ENCODE peak calls at places on chromosomes 4 and X, in six cellular contexts. N, Y, I, A, Q and E are unnamed samples. For H3K4me1, the result is how much of the 10 kb centered on the place peaks cover.

GRCh38 chr4:74320559-74321118 is 12.4 kb downstream of the EPGN start:
- DNase-seq in N (peak), Y (no peak), I (peak), A (peak), Q (peak), E (peak)

GRCh38 chrX:129613596-129613995 is 41.2 kb downstream of the APLN start:
- DNase-seq in N (no peak), Y (no peak), I (no peak), A (no peak), Q (peak), E (no peak)

GRCh38 chr4:142826503-142827241 is 19.4 kb downstream of the INPP4B start:
- DNase-seq in N (no peak), Y (no peak), I (no peak), A (no peak), Q (no peak), E (no peak)

GRCh38 chr4:37892641-37893040 is 1.8 kb downstream of the TBC1D1 start:
- DNase-seq in N (no peak), Y (no peak), I (no peak), A (no peak), Q (no peak), E (no peak)

GRCh38 chr4:187312299-187312698 is 588.6 kb upstream of the FAT1 start:
- DNase-seq in N (no peak), Y (no peak), I (no peak), A (no peak), Q (no peak), E (no peak)

GRCh38 chrX:100647739-100648138 is 3.7 kb downstream of the SRPX2 start:
- DNase-seq in N (no peak), Y (no peak), I (peak), A (no peak), Q (no peak), E (no peak)

GRCh38 chr4:52199574-52200338 is 148.7 kb downstream of the SPATA18 start:
- DNase-seq in N (no peak), Y (no peak), I (peak), A (no peak), Q (peak), E (no peak)

GRCh38 chrX:45322820-45323219 is 122.1 kb upstream of the DIPK2B start:
- DNase-seq in N (no peak), Y (no peak), I (no peak), A (no peak), Q (no peak), E (no peak)

GRCh38 chrX:153164733-153165132 is 14.4 kb upstream of the MAGEA1 start:
- DNase-seq in N (no peak), Y (no peak), I (no peak), A (no peak), Q (no peak), E (no peak)

GRCh38 chr4:102234243-102234838 is 110.9 kb downstream of the SLC39A8 start:
- DNase-seq in N (no peak), Y (no peak), I (no peak), A (no peak), Q (no peak), E (no peak)

GRCh38 chr4:893276-893994 is 38.7 kb downstream of the GAK start:
- DNase-seq in N (no peak), Y (no peak), I (no peak), A (no peak), Q (no peak), E (no peak)

GRCh38 chrX:153477039-153477438 is 6.7 kb upstream of the HAUS7 start:
- DNase-seq in N (no peak), Y (no peak), I (peak), A (no peak), Q (no peak), E (peak)

DNA sequence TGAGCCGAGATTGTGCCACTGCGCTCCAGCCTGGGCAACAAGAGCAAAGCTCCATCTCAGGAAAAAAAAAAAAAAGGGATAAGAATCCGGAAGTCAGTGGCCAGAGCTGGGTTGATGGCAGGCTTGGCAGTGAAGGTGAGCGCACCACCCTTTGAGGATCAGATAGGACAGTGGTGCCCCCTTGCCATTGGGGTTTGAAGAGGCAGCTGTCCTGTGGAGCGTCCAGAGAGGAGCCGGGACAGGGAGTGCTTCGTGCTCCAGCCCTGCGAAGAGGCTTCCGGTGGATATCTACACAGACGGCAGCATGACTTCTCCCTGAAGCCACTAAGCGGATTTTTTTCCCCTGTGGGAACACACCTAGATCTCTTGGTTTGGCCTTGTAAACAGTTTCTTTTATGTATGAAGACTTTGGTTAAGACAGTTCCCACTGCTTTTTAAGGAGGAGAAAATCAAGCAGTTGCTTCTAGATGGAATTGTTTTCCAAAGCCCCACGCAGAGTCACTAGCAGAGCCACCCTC is 6.5 kb downstream of the TBC1D14 start:
- DNase-seq in N (no peak), Y (no peak), I (no peak), A (no peak), Q (no peak), E (no peak)
- H3K4me1 ChIP-seq in N (under half), Y (under half), I (under half), A (under half), Q (under half), E (under half)

GRCh38 chr4:168636506-168637176 is 139.8 kb downstream of the PALLD start:
- DNase-seq in N (no peak), Y (no peak), I (peak), A (no peak), Q (peak), E (peak)
- H3K4me1 ChIP-seq in N (under half), Y (under half), I (half or more), A (under half), Q (half or more), E (under half)

DNA sequence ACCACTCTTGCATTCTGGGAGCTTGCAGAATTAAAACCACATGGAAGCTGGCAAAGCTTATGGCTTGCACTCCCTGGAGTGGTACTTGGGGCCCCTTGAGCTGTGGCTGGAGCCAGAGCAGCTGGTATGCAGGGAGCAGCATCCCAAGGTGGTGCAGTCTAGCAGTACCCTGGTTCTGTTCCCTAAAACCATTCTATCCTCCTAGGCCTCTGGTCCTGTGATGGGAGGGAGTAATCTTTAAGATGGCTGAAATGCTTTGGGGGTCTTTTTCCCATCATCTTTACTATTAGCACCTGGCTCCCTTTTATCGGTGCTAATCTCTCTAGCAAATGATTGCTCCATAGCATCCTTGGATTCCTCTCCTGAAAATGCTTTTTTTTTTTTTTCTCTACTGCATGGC is 56.1 kb downstream of the MAGEB17 start:
- DNase-seq in N (no peak), Y (no peak), I (no peak), A (no peak), Q (no peak), E (no peak)
- H3K4me1 ChIP-seq in N (under half), Y (under half), I (under half), A (under half), Q (under half), E (under half)

GRCh38 chrX:86061407-86061806 is 14.0 kb upstream of the CHM start:
- DNase-seq in N (no peak), Y (no peak), I (no peak), A (no peak), Q (no peak), E (no peak)
- H3K4me1 ChIP-seq in N (under half), Y (under half), I (under half), A (under half), Q (under half), E (under half)

GRCh38 chr4:48388504-48389154 is 47.3 kb downstream of the SLAIN2 start:
- DNase-seq in N (no peak), Y (no peak), I (no peak), A (no peak), Q (no peak), E (no peak)
- H3K4me1 ChIP-seq in N (under half), Y (under half), I (under half), A (under half), Q (under half), E (under half)

DNA sequence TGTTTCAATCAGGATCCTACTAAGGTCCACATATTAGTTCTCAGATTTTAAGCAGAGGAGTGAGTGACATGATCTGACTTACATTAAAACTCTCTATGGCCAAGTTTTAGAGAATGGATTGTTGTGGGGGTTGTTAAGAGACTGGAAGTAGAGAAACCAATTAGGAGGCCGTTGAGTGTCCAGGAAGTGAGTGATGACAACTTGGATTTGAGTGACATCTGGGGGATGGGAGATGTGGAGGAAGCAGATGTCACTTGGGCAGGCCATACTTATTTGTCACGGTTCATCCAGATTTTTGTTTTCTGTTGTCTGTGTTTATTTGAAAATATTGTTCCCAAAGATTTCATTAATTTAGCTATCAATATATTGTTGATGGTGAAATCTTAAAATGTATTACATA is 28.3 kb downstream of the ADD1 start:
- DNase-seq in N (no peak), Y (no peak), I (no peak), A (no peak), Q (no peak), E (no peak)
- H3K4me1 ChIP-seq in N (under half), Y (under half), I (under half), A (under half), Q (under half), E (under half)

GRCh38 chrX:78106651-78106986 is 2.6 kb downstream of the PGK1 start:
- DNase-seq in N (no peak), Y (no peak), I (no peak), A (no peak), Q (no peak), E (no peak)
- H3K4me1 ChIP-seq in N (under half), Y (under half), I (under half), A (under half), Q (under half), E (under half)

DNA sequence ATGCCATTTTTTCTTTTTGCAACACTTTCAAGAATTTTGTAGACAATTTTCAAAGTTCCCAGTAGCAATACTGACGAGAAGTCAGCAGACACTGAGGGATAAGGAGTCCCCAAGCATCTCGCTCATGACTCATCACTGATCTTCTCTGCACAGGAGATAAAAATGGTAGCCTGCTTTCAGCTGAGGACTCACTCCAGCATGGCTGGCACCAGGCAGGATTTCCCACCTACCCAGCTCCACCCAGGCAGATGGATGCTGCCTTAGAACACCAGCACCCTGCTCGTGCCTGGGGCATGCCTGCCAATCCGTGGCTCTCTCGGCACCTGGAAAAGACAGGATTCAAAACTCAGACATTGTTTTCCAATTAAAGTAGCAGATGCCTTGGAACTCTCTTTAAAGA is 24.9 kb downstream of the JAKMIP1 start:
- DNase-seq in N (no peak), Y (no peak), I (no peak), A (no peak), Q (no peak), E (no peak)
- H3K4me1 ChIP-seq in N (under half), Y (under half), I (under half), A (under half), Q (under half), E (under half)